ENCODE peak calls at places on chromosome 22, in ten cellular contexts. L is PC-3; A is CD8-positive, alpha-beta T cell; N is CD8-positive, alpha-beta memory T cell; H is neuronal stem cell; Y is A549; J is body of pancreas; O is psoas muscle; Q is H1; V is K562. K is an unnamed sample. For H3K4me1, the result is how much of the 10 kb centered on the place peaks cover.

GRCh38 chr22:30861688-30862552 is 106.7 kb downstream of the MORC2 start:
- DNase-seq in L (no peak), A (no peak), N (no peak), H (no peak), Y (no peak), J (no peak), O (no peak), Q (peak), V (no peak), K (no peak)

GRCh38 chr22:41777749-41778395 is 22.6 kb upstream of the CCDC134 start:
- DNase-seq in L (no peak), A (no peak), N (no peak), H (no peak), Y (no peak), J (no peak), O (no peak), Q (no peak), V (no peak), K (no peak)

GRCh38 chr22:44449061-44449682 is 48.9 kb downstream of the RTL6 start:
- DNase-seq in L (peak), A (no peak), N (no peak), H (no peak), Y (peak), J (no peak), O (no peak), Q (no peak), V (peak), K (no peak)

GRCh38 chr22:50252081-50253045 is 1.3 kb upstream of the HDAC10 start:
- DNase-seq in L (peak), A (peak), N (peak), H (peak), Y (peak), J (peak), O (peak), Q (peak), V (no peak), K (no peak)

GRCh38 chr22:44638966-44639739 is 62.9 kb upstream of the PRR5 start:
- DNase-seq in L (no peak), A (no peak), N (no peak), H (no peak), Y (no peak), J (no peak), O (no peak), Q (no peak), V (no peak), K (no peak)

GRCh38 chr22:49951986-49952896 is 8.3 kb upstream of the PIM3 start:
- DNase-seq in L (peak), A (no peak), N (no peak), H (no peak), Y (peak), J (peak), O (no peak), Q (no peak), V (no peak), K (no peak)

GRCh38 chr22:21074092-21074715 is 28.5 kb downstream of the LRRC74B start:
- DNase-seq in L (peak), A (no peak), N (no peak), H (no peak), Y (peak), J (peak), O (no peak), Q (no peak), V (peak), K (no peak)

GRCh38 chr22:29765905-29766631 is 739 bp downstream of the ZMAT5 start:
- DNase-seq in L (no peak), A (no peak), N (no peak), H (peak), Y (no peak), J (no peak), O (no peak), Q (no peak), V (peak), K (no peak)

GRCh38 chr22:44037519-44038370 is 13.6 kb downstream of the PARVB start:
- DNase-seq in L (peak), A (no peak), N (no peak), H (no peak), Y (peak), J (peak), O (peak), Q (no peak), V (no peak), K (no peak)

GRCh38 chr22:19942886-19943664 is 1.5 kb upstream of the TXNRD2 start:
- DNase-seq in L (peak), A (no peak), N (no peak), H (no peak), Y (peak), J (peak), O (no peak), Q (no peak), V (no peak), K (no peak)

GRCh38 chr22:19169002-19169946 is 9.3 kb downstream of the SLC25A1 start:
- DNase-seq in L (no peak), A (no peak), N (no peak), H (peak), Y (no peak), J (no peak), O (no peak), Q (peak), V (peak), K (no peak)

GRCh38 chr22:37734402-37734700 is 37.5 kb downstream of the TRIOBP start:
- DNase-seq in L (no peak), A (no peak), N (no peak), H (no peak), Y (no peak), J (no peak), O (no peak), Q (no peak), V (no peak), K (no peak)
- H3K27ac ChIP-seq in L (no peak), A (no peak), N (no peak), H (no peak), Y (no peak), J (no peak), O (no peak), Q (no peak), V (no peak), K (no peak)

GRCh38 chr22:42918500-42918899 is 61.4 kb upstream of the ARFGAP3 start:
- DNase-seq in L (no peak), A (no peak), N (no peak), H (no peak), Y (no peak), J (no peak), O (no peak), Q (no peak), V (no peak), K (no peak)
- H3K4me1 ChIP-seq in L (under half), A (under half), N (under half), H (under half), Y (half or more), J (half or more), O (half or more), Q (under half), V (under half), K (half or more)

GRCh38 chr22:22692707-22693530 is 48.5 kb downstream of the GGTLC2 start:
- DNase-seq in L (peak), A (peak), N (peak), H (peak), Y (peak), J (peak), O (no peak), Q (peak), V (peak), K (no peak)
- H3K4me3 ChIP-seq in L (no peak), A (no peak), N (no peak), H (no peak), Y (peak), J (no peak), O (no peak), Q (no peak), V (no peak), K (no peak)

GRCh38 chr22:36319595-36320497 is 66.9 kb downstream of the APOL1 start:
- DNase-seq in L (no peak), A (no peak), N (no peak), H (no peak), Y (no peak), J (no peak), O (no peak), Q (no peak), V (no peak), K (no peak)

GRCh38 chr22:36318442-36318841 is 65.5 kb downstream of the APOL1 start:
- DNase-seq in L (no peak), A (no peak), N (no peak), H (no peak), Y (no peak), J (no peak), O (no peak), Q (no peak), V (no peak), K (no peak)

GRCh38 chr22:36322602-36322915 is 65.2 kb downstream of the MYH9 start:
- DNase-seq in L (no peak), A (no peak), N (no peak), H (no peak), Y (no peak), J (no peak), O (no peak), Q (no peak), V (no peak), K (no peak)

GRCh38 chr22:36321797-36322601 is 65.8 kb downstream of the MYH9 start:
- DNase-seq in L (no peak), A (no peak), N (no peak), H (no peak), Y (no peak), J (no peak), O (no peak), Q (no peak), V (no peak), K (no peak)

DNA sequence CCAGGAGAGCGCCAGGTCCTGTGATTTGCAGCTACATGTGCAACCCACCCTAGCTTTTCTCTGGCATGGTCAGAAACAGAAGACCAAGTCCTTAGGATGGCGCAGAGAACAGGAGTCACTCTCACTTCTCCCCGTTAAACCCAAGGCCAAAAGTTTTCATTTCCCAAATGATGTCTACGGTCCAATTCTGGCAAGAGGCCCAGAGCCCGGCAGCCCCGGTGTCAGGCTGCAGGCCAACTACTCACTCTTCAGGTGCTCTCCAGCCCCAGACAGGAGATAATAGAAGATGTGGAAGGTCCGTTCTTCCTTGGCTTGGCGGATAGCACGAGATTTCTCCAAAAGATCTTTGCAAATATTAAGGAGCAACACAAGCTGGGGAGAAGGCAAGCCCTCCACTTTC is 67.2 kb downstream of the MYH9 start:
- DNase-seq in L (no peak), A (no peak), N (no peak), H (no peak), Y (no peak), J (no peak), O (no peak), Q (no peak), V (no peak), K (no peak)
- H3K27ac ChIP-seq in L (no peak), A (no peak), N (no peak), H (no peak), Y (no peak), J (no peak), O (peak), Q (no peak), V (no peak), K (peak)

GRCh38 chr22:43006016-43006505 is 8.9 kb downstream of the PACSIN2 start:
- DNase-seq in L (no peak), A (no peak), N (no peak), H (no peak), Y (no peak), J (no peak), O (no peak), Q (no peak), V (no peak), K (no peak)
- H3K4me1 ChIP-seq in L (under half), A (under half), N (under half), H (under half), Y (half or more), J (half or more), O (under half), Q (under half), V (under half), K (under half)

GRCh38 chr22:39470462-39471335 is 13.9 kb downstream of the MGAT3 start:
- DNase-seq in L (no peak), A (no peak), N (no peak), H (no peak), Y (no peak), J (no peak), O (no peak), Q (no peak), V (no peak), K (no peak)
- H3K4me3 ChIP-seq in L (no peak), A (no peak), N (no peak), H (no peak), Y (no peak), J (no peak), O (no peak), Q (no peak), V (no peak), K (no peak)